ENCODE peak calls at places on chromosomes 13 and 19, in six cellular contexts. Y is right atrium auricular region; R is stimulated activated CD8-positive, alpha-beta memory T cell treated with anti-CD3 and anti-CD28 coated beads, Interleukin-2, amount 100 ng/mL, for 1 hour; U is naive B cell; P is astrocyte of the spinal cord; V is naive thymus-derived CD8-positive, alpha-beta T cell. N is an unnamed sample.

GRCh38 chr13:49456156-49456555 is 12.1 kb downstream of the SETDB2 start:
- DNase-seq in U (no peak), R (no peak), V (no peak), Y (no peak), P (no peak), N (no peak)

GRCh38 chr19:33438016-33438671 is 64.6 kb downstream of the CEBPG start:
- DNase-seq in P (peak), Y (no peak), U (no peak), R (no peak), V (no peak), N (no peak)

GRCh38 chr13:67651908-67652307 is 421.8 kb upstream of the PCDH9 start:
- DNase-seq in U (no peak), R (no peak), Y (no peak), V (no peak), P (no peak), N (no peak)

GRCh38 chr13:31056650-31057275 is 104.9 kb downstream of the HSPH1 start:
- DNase-seq in P (no peak), R (no peak), U (no peak), Y (no peak), V (no peak), N (no peak)

GRCh38 chr19:40907968-40908735 is 26.1 kb upstream of the CYP2A7 start:
- DNase-seq in U (peak), P (no peak), Y (no peak), V (peak), R (peak), N (peak)

GRCh38 chr19:44071824-44072542 is at the start of gene ZNF284:
- DNase-seq in R (peak), V (peak), Y (peak), P (peak), U (peak), N (peak)

GRCh38 chr13:50089633-50090032 is 74.4 kb downstream of the KCNRG start:
- DNase-seq in P (no peak), Y (no peak), R (no peak), U (no peak), V (no peak), N (no peak)

GRCh38 chr19:39224910-39225309 is 19.9 kb downstream of the IFNL3 start:
- DNase-seq in P (no peak), R (no peak), U (no peak), V (no peak), Y (no peak), N (no peak)

GRCh38 chr19:2138061-2138728 is 13.2 kb downstream of the AP3D1 start:
- DNase-seq in R (no peak), P (no peak), U (no peak), Y (no peak), V (no peak), N (no peak)

GRCh38 chr13:110338441-110339101 is 31.5 kb downstream of the COL4A2 start:
- DNase-seq in R (no peak), U (no peak), Y (peak), V (no peak), P (peak), N (no peak)

GRCh38 chr13:34153428-34154180 is 335.7 kb downstream of the RFC3 start:
- DNase-seq in P (no peak), Y (no peak), V (no peak), R (no peak), U (no peak), N (no peak)

GRCh38 chr19:40609561-40610395 is 8.6 kb downstream of the LTBP4 start:
- DNase-seq in U (peak), Y (peak), V (peak), P (peak), R (peak), N (peak)

GRCh38 chr19:12828494-12828893 is 5.9 kb downstream of the RTBDN start:
- DNase-seq in Y (no peak), P (no peak), R (no peak), V (no peak), U (no peak), N (peak)

GRCh38 chr19:41426952-41427646 is at the start of gene B3GNT8:
- DNase-seq in P (peak), Y (peak), V (peak), U (no peak), R (no peak), N (peak)

GRCh38 chr13:60584976-60585375 is 188.0 kb downstream of the TDRD3 start:
- DNase-seq in P (peak), U (no peak), Y (no peak), R (no peak), V (no peak), N (no peak)

GRCh38 chr13:40271931-40272775 is 394.3 kb downstream of the FOXO1 start:
- DNase-seq in R (peak), V (no peak), Y (peak), U (no peak), P (peak), N (no peak)

GRCh38 chr19:7104783-7105447 is 35.4 kb downstream of the ZNF557 start:
- DNase-seq in U (no peak), P (no peak), V (no peak), R (no peak), Y (no peak), N (no peak)

GRCh38 chr13:37473035-37473434 is 125.5 kb downstream of the POSTN start:
- DNase-seq in R (no peak), U (no peak), V (no peak), P (no peak), Y (no peak), N (no peak)

GRCh38 chr13:20609145-20609544 is 42.2 kb downstream of the IFT88 start:
- DNase-seq in P (peak), R (no peak), U (no peak), Y (no peak), V (no peak), N (no peak)

GRCh38 chr13:111540486-111540885 is 220.0 kb downstream of the TEX29 start:
- DNase-seq in P (no peak), R (no peak), U (no peak), Y (no peak), V (no peak), N (no peak)

GRCh38 chr19:34120846-34121639 is 51.3 kb upstream of the LSM14A start:
- DNase-seq in P (peak), Y (no peak), R (peak), U (peak), V (peak), N (peak)

GRCh38 chr19:18469245-18470107 is 31.5 kb upstream of the ISYNA1 start:
- DNase-seq in U (peak), V (peak), P (peak), R (peak), Y (peak), N (peak)

GRCh38 chr19:28920269-28921066 is 292.5 kb downstream of the UQCRFS1 start:
- DNase-seq in Y (no peak), R (no peak), V (no peak), U (no peak), P (no peak), N (no peak)

GRCh38 chr19:31352782-31353651 is 3.8 kb upstream of the TSHZ3 start:
- DNase-seq in R (no peak), P (no peak), Y (no peak), U (no peak), V (no peak), N (no peak)

GRCh38 chr13:108897955-108898354 is 268.5 kb downstream of the MYO16 start:
- DNase-seq in R (no peak), V (no peak), U (no peak), P (no peak), Y (no peak), N (no peak)

GRCh38 chr13:25046985-25047660 is 48.8 kb upstream of the PABPC3 start:
- DNase-seq in Y (no peak), U (no peak), V (no peak), R (no peak), P (peak), N (no peak)

GRCh38 chr13:66040506-66040905 is 1189.6 kb downstream of the PCDH9 start:
- DNase-seq in U (no peak), P (no peak), V (no peak), Y (no peak), R (no peak), N (no peak)

GRCh38 chr13:44667950-44668349 is 91.8 kb upstream of the TSC22D1 start:
- DNase-seq in R (no peak), U (no peak), P (peak), Y (no peak), V (no peak), N (no peak)

GRCh38 chr13:107284168-107284567 is 716.2 kb upstream of the ARGLU1 start:
- DNase-seq in U (no peak), V (no peak), Y (no peak), P (peak), R (no peak), N (no peak)

GRCh38 chr19:27746691-27747380 is 1466.1 kb downstream of the UQCRFS1 start:
- DNase-seq in P (no peak), V (no peak), Y (peak), R (no peak), U (no peak), N (no peak)

GRCh38 chr13:112072531-112073244 is 5.7 kb downstream of the SOX1 start:
- DNase-seq in Y (no peak), R (no peak), V (no peak), P (no peak), U (no peak), N (no peak)

GRCh38 chr19:29793116-29793727 is 18.6 kb upstream of the CCNE1 start:
- DNase-seq in P (no peak), U (no peak), Y (no peak), R (no peak), V (no peak), N (no peak)

GRCh38 chr13:106163426-106163825 is 372.0 kb downstream of the EFNB2 start:
- DNase-seq in R (no peak), Y (no peak), V (no peak), P (no peak), U (no peak), N (no peak)

GRCh38 chr19:52748336-52748950 is 13.6 kb upstream of the ZNF611 start:
- DNase-seq in U (peak), R (no peak), V (peak), P (peak), Y (peak), N (no peak)

GRCh38 chr13:93248627-93249047 is 22.0 kb downstream of the GPC6 start:
- DNase-seq in U (no peak), Y (no peak), R (no peak), P (peak), V (no peak), N (no peak)

GRCh38 chr13:85174291-85174690 is 624.9 kb downstream of the SLITRK6 start:
- DNase-seq in V (no peak), R (no peak), U (no peak), P (no peak), Y (no peak), N (no peak)

GRCh38 chr19:39270091-39270871 is 2.1 kb downstream of the IFNL2 start:
- DNase-seq in Y (no peak), V (no peak), U (no peak), R (no peak), P (no peak), N (no peak)

GRCh38 chr13:38328699-38329098 is 21.0 kb upstream of the UFM1 start:
- DNase-seq in P (no peak), V (no peak), U (no peak), Y (no peak), R (no peak), N (no peak)

GRCh38 chr13:26557393-26558073 is at the start of gene WASF3:
- DNase-seq in U (peak), P (peak), R (no peak), V (peak), Y (peak), N (peak)

N was measured in stimulated activated naive CD8-positive, alpha-beta T cell treated with anti-CD3 and anti-CD28 coated beads, Interleukin-15, amount 100 ng/mL, for 72 hours.